ENCODE peak calls at places on chromosomes 7 and 10, in ten cellular contexts. Q is body of pancreas, G is osteocyte, O is tibial artery, H is GM13977, C is GM20000, U is WTC11, X is esophagus squamous epithelium, D is BJ, T is gastrocnemius medialis. J is an unnamed sample.

GRCh38 chr10:122078965-122079401 is 90.0 kb downstream of the TACC2 start:
- DNase-seq in Q (no peak), G (no peak), O (no peak), H (no peak), C (no peak), U (no peak), X (no peak), D (no peak), T (no peak), J (no peak)

GRCh38 chr7:98834949-98835348 is 34.9 kb downstream of the TMEM130 start:
- DNase-seq in Q (no peak), G (no peak), O (no peak), H (no peak), C (no peak), U (no peak), X (no peak), D (no peak), T (no peak), J (no peak)

GRCh38 chr10:10826125-10826524 is 191.5 kb upstream of the CELF2 start:
- DNase-seq in Q (no peak), G (no peak), O (no peak), H (no peak), C (no peak), U (no peak), X (no peak), D (peak), T (no peak), J (no peak)

GRCh38 chr10:121426307-121426706 is 171.9 kb downstream of the FGFR2 start:
- DNase-seq in Q (no peak), G (no peak), O (peak), H (no peak), C (no peak), U (no peak), X (no peak), D (no peak), T (no peak), J (no peak)

GRCh38 chr7:92839901-92840300 is 3.5 kb upstream of the CDK6 start:
- DNase-seq in Q (no peak), G (no peak), O (no peak), H (no peak), C (no peak), U (no peak), X (no peak), D (no peak), T (no peak), J (no peak)

GRCh38 chr10:52883996-52884871 is 111.7 kb upstream of the MBL2 start:
- DNase-seq in Q (peak), G (no peak), O (no peak), H (peak), C (peak), U (peak), X (no peak), D (no peak), T (no peak), J (peak)

GRCh38 chr10:14507721-14508120 is 177.0 kb upstream of the FRMD4A start:
- DNase-seq in Q (no peak), G (no peak), O (no peak), H (no peak), C (no peak), U (no peak), X (no peak), D (no peak), T (no peak), J (no peak)

GRCh38 chr7:122140918-122141317 is 3.1 kb downstream of the AASS start:
- DNase-seq in Q (no peak), G (no peak), O (no peak), H (no peak), C (no peak), U (no peak), X (no peak), D (no peak), T (no peak), J (no peak)

GRCh38 chr10:132521466-132522102 is 16.0 kb upstream of the INPP5A start:
- DNase-seq in Q (no peak), G (no peak), O (peak), H (no peak), C (no peak), U (peak), X (no peak), D (no peak), T (no peak), J (no peak)

GRCh38 chr7:119969054-119969453 is 303.9 kb upstream of the KCND2 start:
- DNase-seq in Q (no peak), G (no peak), O (no peak), H (no peak), C (no peak), U (no peak), X (no peak), D (no peak), T (no peak), J (no peak)

GRCh38 chr10:18551473-18551872 is 99.9 kb downstream of the NSUN6 start:
- DNase-seq in Q (no peak), G (no peak), O (no peak), H (no peak), C (no peak), U (no peak), X (no peak), D (no peak), T (no peak), J (no peak)

GRCh38 chr7:129719980-129720732 is 108.6 kb downstream of the NRF1 start:
- DNase-seq in Q (no peak), G (no peak), O (no peak), H (no peak), C (no peak), U (no peak), X (no peak), D (no peak), T (no peak), J (no peak)

GRCh38 chr10:70890917-70891431 is 2.6 kb upstream of the PCBD1 start:
- DNase-seq in Q (peak), G (no peak), O (no peak), H (no peak), C (no peak), U (peak), X (no peak), D (no peak), T (peak), J (no peak)

GRCh38 chr10:31708513-31708912 is 220.1 kb downstream of the ARHGAP12 start:
- DNase-seq in Q (no peak), G (peak), O (no peak), H (no peak), C (no peak), U (no peak), X (no peak), D (no peak), T (no peak), J (no peak)

GRCh38 chr7:131097662-131098376 is 229.9 kb upstream of the MKLN1 start:
- DNase-seq in Q (no peak), G (no peak), O (no peak), H (no peak), C (no peak), U (no peak), X (no peak), D (no peak), T (no peak), J (no peak)

GRCh38 chr7:158244873-158245723 is 342.5 kb downstream of the PTPRN2 start:
- DNase-seq in Q (no peak), G (peak), O (no peak), H (peak), C (peak), U (no peak), X (no peak), D (no peak), T (no peak), J (no peak)

GRCh38 chr7:32406386-32406785 is 83.8 kb downstream of the LSM5 start:
- DNase-seq in Q (no peak), G (no peak), O (no peak), H (no peak), C (no peak), U (no peak), X (no peak), D (no peak), T (no peak), J (no peak)

GRCh38 chr7:1696671-1697498 is 26.8 kb downstream of the ELFN1 start:
- DNase-seq in Q (no peak), G (no peak), O (peak), H (no peak), C (no peak), U (peak), X (no peak), D (no peak), T (no peak), J (no peak)

GRCh38 chr7:33905389-33906032 is at the start of gene BMPER:
- DNase-seq in Q (peak), G (no peak), O (peak), H (no peak), C (peak), U (peak), X (no peak), D (no peak), T (no peak), J (peak)

GRCh38 chr7:46750321-46750865 is 829.3 kb upstream of the IGFBP3 start:
- DNase-seq in Q (no peak), G (no peak), O (no peak), H (no peak), C (no peak), U (no peak), X (no peak), D (no peak), T (no peak), J (no peak)

GRCh38 chr10:101859530-101859929 is 15.9 kb upstream of the KCNIP2 start:
- DNase-seq in Q (no peak), G (no peak), O (no peak), H (peak), C (no peak), U (no peak), X (no peak), D (no peak), T (no peak), J (no peak)

GRCh38 chr7:111041577-111041976 is 49.4 kb upstream of the LRRN3 start:
- DNase-seq in Q (no peak), G (no peak), O (no peak), H (no peak), C (no peak), U (no peak), X (no peak), D (no peak), T (no peak), J (no peak)

GRCh38 chr10:87760195-87760905 is 57.7 kb downstream of the ATAD1 start:
- DNase-seq in Q (peak), G (no peak), O (no peak), H (no peak), C (no peak), U (no peak), X (no peak), D (no peak), T (no peak), J (no peak)

GRCh38 chr7:22001345-22002004 is 55.8 kb upstream of the CDCA7L start:
- DNase-seq in Q (no peak), G (no peak), O (no peak), H (peak), C (peak), U (no peak), X (no peak), D (peak), T (no peak), J (peak)

GRCh38 chr7:139913006-139913405 is 83.9 kb downstream of the TBXAS1 start:
- DNase-seq in Q (no peak), G (no peak), O (no peak), H (no peak), C (no peak), U (no peak), X (no peak), D (no peak), T (no peak), J (no peak)

GRCh38 chr10:17562572-17562971 is 54.6 kb downstream of the HACD1 start:
- DNase-seq in Q (no peak), G (no peak), O (no peak), H (no peak), C (no peak), U (no peak), X (no peak), D (no peak), T (peak), J (no peak)

GRCh38 chr7:43135129-43135528 is 22.7 kb downstream of the HECW1 start:
- DNase-seq in Q (no peak), G (no peak), O (no peak), H (no peak), C (no peak), U (no peak), X (no peak), D (no peak), T (no peak), J (no peak)

GRCh38 chr10:13092446-13093102 is 7.4 kb upstream of the OPTN start:
- DNase-seq in Q (no peak), G (no peak), O (no peak), H (no peak), C (no peak), U (no peak), X (no peak), D (no peak), T (no peak), J (no peak)

GRCh38 chr7:24284699-24285506 is 913 bp downstream of the NPY start:
- DNase-seq in Q (no peak), G (no peak), O (no peak), H (no peak), C (no peak), U (peak), X (no peak), D (no peak), T (no peak), J (peak)

GRCh38 chr10:121910673-121911420 is 17.0 kb downstream of the ATE1 start:
- DNase-seq in Q (no peak), G (no peak), O (no peak), H (peak), C (peak), U (no peak), X (no peak), D (no peak), T (no peak), J (no peak)

GRCh38 chr10:13657184-13657680 is 70.5 kb downstream of the PRPF18 start:
- DNase-seq in Q (no peak), G (no peak), O (no peak), H (no peak), C (peak), U (no peak), X (no peak), D (no peak), T (no peak), J (no peak)

GRCh38 chr10:28810062-28810870 is 132.9 kb downstream of the BAMBI start:
- DNase-seq in Q (no peak), G (peak), O (no peak), H (no peak), C (no peak), U (peak), X (no peak), D (no peak), T (no peak), J (no peak)

GRCh38 chr10:86756511-86757109 is at the start of gene BMPR1A:
- DNase-seq in Q (peak), G (peak), O (peak), H (peak), C (peak), U (peak), X (peak), D (no peak), T (peak), J (peak)

GRCh38 chr7:1942704-1943294 is 272.7 kb downstream of the ELFN1 start:
- DNase-seq in Q (no peak), G (no peak), O (no peak), H (no peak), C (no peak), U (no peak), X (no peak), D (no peak), T (no peak), J (no peak)

DNA sequence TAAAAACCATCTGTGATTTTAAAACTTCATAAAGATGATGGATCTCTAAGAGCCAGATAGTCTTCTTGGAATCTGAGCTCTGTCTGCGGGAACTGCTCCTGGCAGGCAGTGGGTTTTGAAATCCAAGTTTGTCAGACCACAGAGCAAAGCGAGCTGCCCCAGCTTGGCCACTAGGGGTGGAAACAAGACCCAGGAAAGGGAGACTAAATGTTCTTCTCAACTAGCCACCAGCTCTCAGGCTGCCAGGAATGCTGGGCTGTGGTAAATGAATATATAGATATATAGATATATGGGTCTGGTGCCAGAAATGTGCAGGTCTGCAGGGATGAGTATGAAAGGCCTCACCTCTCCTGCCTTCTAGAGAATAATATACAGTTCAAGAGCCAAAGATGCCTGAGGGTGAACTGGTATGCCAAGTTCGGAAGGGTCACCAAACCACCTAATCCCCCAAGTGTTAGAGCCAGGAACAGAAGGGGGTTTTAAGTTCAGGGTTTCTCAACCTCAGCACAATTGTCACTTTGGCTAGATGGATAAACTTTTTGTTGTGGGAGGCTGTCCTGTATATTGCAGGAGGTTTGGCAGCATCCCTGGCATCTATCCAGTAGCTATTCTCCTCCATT is 208.7 kb downstream of the KCNMA1 start:
- DNase-seq in Q (peak), G (no peak), O (peak), H (no peak), C (no peak), U (peak), X (no peak), D (no peak), T (peak), J (peak)
- TF ChIP-seq CTCF in Q (peak), G (peak), O (peak), H (peak), C (peak), U (peak), X (peak), D (peak), T (peak), J (peak)

DNA sequence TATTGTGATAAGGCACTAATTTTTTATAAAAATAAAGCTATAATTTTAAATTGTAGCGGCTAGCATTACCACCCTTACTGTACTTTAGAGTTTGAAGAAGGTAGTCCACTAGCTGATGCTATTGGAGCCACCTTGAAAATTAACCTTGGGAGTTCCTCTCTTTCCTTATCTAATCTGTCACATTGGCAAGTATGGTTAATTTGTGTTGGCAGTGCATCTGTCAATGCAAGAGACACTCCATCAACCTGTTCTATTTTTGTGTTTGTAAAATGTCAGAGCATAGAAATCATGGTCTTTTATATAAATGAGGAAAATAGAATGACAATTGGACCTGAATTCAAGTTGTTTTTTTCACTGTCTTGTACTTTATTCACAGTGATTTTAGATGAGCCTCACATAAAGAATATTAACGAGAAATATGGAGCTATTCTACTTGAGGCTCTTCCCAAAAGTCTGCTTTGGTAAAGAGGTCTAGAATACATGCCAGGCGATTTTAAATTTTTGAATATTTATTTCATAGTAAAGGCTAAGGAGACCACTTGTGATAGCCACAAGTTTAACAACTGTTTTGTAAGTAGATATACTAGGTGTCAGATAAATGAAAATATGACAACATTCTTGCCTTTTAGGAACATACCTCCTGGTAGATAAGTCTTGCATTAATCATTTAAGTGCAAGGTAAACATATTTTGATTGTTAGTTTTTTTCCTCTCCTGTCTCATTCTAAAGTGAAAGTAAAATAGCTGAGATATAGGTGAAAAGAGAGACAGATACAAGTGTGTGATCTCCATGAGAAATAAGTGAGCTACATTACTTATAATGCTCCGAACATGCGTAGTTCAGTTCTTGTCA is 20.8 kb downstream of the GLCCI1 start:
- DNase-seq in Q (no peak), G (no peak), O (no peak), H (no peak), C (no peak), U (no peak), X (no peak), D (no peak), T (no peak), J (no peak)
- TF ChIP-seq CTCF in Q (no peak), G (no peak), O (no peak), H (no peak), C (no peak), U (no peak), X (no peak), D (no peak), T (no peak), J (no peak)

DNA sequence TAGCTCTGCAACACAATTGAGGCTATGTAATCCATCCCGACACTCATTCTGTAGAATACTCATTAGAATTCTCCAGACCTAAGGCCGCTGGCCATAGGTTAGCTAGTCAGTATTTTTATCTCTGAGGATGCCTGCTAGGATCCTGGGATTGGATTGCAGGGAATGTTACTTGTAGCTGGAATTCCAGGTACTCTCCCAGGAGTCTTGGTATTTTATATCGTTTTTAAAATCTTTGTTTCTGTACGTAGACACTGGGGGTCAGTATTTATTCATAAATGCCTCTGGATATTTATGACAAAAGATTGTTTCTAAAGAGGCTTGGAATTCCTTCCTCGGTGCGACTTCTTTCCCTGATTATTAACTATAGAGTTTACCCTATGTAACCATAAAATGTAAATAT is 40.1 kb downstream of the BPGM start:
- DNase-seq in Q (no peak), G (no peak), O (no peak), H (no peak), C (no peak), U (no peak), X (no peak), D (no peak), T (no peak), J (no peak)
- TF ChIP-seq CTCF in Q (peak), G (peak), O (peak), H (no peak), C (no peak), U (no peak), X (peak), D (peak), T (no peak), J (peak)

GRCh38 chr7:55367283-55367840 is 2.2 kb downstream of the LANCL2 start:
- DNase-seq in Q (no peak), G (no peak), O (no peak), H (no peak), C (no peak), U (no peak), X (no peak), D (no peak), T (no peak), J (no peak)
- TF ChIP-seq CTCF in Q (no peak), G (no peak), O (no peak), H (no peak), C (no peak), U (no peak), X (no peak), D (no peak), T (no peak), J (no peak)

J was measured in neural crest cell.